ENCODE peak calls at places on chromosomes 7 and 10, in eight cellular contexts. T is sigmoid colon, D is stomach, A is suprapubic skin, Y is K562, U is Panc1, S is SK-N-SH, L is HL-60. N is an unnamed sample.

GRCh38 chr10:110876000-110876399 is 4.3 kb downstream of the PDCD4 start:
- DNase-seq in D (no peak), Y (no peak), L (no peak), S (no peak), A (no peak), U (no peak), T (no peak), N (no peak)

GRCh38 chr10:130222381-130222780 is 86.2 kb downstream of the GLRX3 start:
- DNase-seq in Y (no peak), S (no peak), D (peak; percentile 11), T (peak; percentile 27), A (no peak), U (no peak), L (no peak), N (peak; percentile 10)

GRCh38 chr7:152608208-152608607 is 67.7 kb downstream of the XRCC2 start:
- DNase-seq in A (no peak), Y (no peak), D (no peak), S (no peak), T (no peak), U (no peak), L (no peak), N (no peak)

GRCh38 chr10:103855852-103856496 is 598 bp upstream of the SH3PXD2A start:
- DNase-seq in U (no peak), D (no peak), A (peak; percentile 43), T (peak; percentile 60), Y (no peak), S (no peak), L (no peak), N (no peak)

GRCh38 chr7:93212881-93213280 is 13.4 kb downstream of the HEPACAM2 start:
- DNase-seq in S (no peak), A (no peak), Y (no peak), D (no peak), L (no peak), U (no peak), T (no peak), N (no peak)

GRCh38 chr7:25802473-25802872 is 349.5 kb upstream of the NFE2L3 start:
- DNase-seq in D (no peak), T (no peak), U (no peak), Y (no peak), L (no peak), S (no peak), A (no peak), N (no peak)

GRCh38 chr7:46285856-46286255 is 364.8 kb upstream of the IGFBP3 start:
- DNase-seq in S (no peak), A (no peak), D (no peak), Y (no peak), T (no peak), L (no peak), U (no peak), N (no peak)

GRCh38 chr7:27605283-27605682 is 57.4 kb downstream of the HIBADH start:
- DNase-seq in S (no peak), T (no peak), D (no peak), Y (no peak), A (no peak), L (no peak), U (no peak), N (no peak)

GRCh38 chr10:69838853-69839252 is 37.1 kb downstream of the COL13A1 start:
- DNase-seq in S (no peak), D (no peak), U (no peak), L (no peak), A (no peak), T (no peak), Y (no peak), N (no peak)

GRCh38 chr10:64023926-64024465 is 502.8 kb downstream of the REEP3 start:
- DNase-seq in D (no peak), U (no peak), A (no peak), Y (no peak), T (no peak), L (no peak), S (no peak), N (no peak)

GRCh38 chr7:112481833-112482669 is 1.3 kb downstream of the LSMEM1 start:
- DNase-seq in Y (peak; percentile 50), S (no peak), D (no peak), A (no peak), L (no peak), U (peak; percentile 96), T (peak; percentile 90), N (peak; percentile 33)

GRCh38 chr7:158124671-158125079 is 462.9 kb downstream of the PTPRN2 start:
- DNase-seq in L (no peak), D (peak; percentile 18), S (no peak), T (peak; percentile 50), A (peak; percentile 57), Y (no peak), U (no peak), N (no peak)

GRCh38 chr10:107767185-107767584 is 602.7 kb upstream of the SORCS1 start:
- DNase-seq in S (no peak), T (no peak), U (no peak), D (no peak), A (no peak), Y (no peak), L (no peak), N (no peak)

GRCh38 chr7:150382123-150382843 is 3.2 kb downstream of the ZNF775 start:
- DNase-seq in D (no peak), S (no peak), T (no peak), U (no peak), A (no peak), L (no peak), Y (no peak), N (no peak)

GRCh38 chr10:107914450-107915276 is 750.2 kb upstream of the SORCS1 start:
- DNase-seq in L (no peak), A (no peak), U (no peak), S (peak; percentile 74), Y (no peak), D (no peak), T (peak; percentile 58), N (peak; percentile 84)

GRCh38 chr7:471866-472639 is 47.6 kb downstream of the PDGFA start:
- DNase-seq in T (peak; percentile 82), D (peak; percentile 72), U (no peak), L (no peak), Y (peak; percentile 87), S (no peak), A (peak; percentile 78), N (peak; percentile 68)

GRCh38 chr10:45420453-45421192 is 46.6 kb downstream of the ALOX5 start:
- DNase-seq in U (no peak), A (no peak), L (peak; percentile 69), T (peak; percentile 89), D (peak; percentile 94), Y (no peak), S (no peak), N (no peak)
- H3K27ac ChIP-seq in U (no peak overlapping the region), A (peak overlapping the region; percentile 89), L (peak overlapping the region; percentile 90), T (peak overlapping the region; percentile 90), D (peak overlapping the region; percentile 91), Y (no peak overlapping the region), S (no peak overlapping the region), N (peak overlapping the region; percentile 96)

DNA sequence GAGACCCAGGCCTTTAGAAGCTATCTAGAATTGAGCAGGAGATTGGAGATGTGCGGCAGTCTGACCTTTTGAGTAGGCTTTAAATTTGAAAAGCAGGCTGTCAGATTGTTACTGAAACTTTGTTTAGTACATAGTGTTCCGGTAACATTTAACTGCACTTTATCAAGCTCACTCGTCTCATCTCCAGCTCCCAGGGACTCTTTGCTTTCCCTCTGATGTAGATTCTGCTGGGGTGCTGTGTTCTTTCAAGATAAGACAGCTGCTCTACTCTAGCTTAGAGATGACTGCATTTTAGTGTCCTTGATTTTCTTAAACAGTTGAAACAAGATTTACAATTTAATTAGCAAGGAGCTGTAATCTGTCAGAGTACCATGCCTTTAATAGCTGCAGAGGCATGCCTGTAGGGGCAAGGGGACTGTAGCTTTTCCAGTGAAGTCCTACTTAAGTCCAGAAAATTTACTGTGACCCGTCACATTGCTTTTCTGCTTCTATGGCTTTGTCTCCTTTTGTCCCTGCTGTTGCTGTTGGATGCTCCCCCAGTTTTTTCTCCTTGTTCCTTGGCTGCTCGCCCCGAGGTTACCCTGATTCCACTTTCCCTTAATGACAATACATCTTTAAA is 56.4 kb upstream of the MTPN start:
- DNase-seq in A (no peak), Y (peak; percentile 87), S (peak; percentile 66), D (no peak), U (no peak), L (no peak), T (peak; percentile 91), N (no peak)
- TF ChIP-seq POLR2AphosphoS5 in A (no peak), Y (peak; percentile 98), S (no peak), D (peak; percentile 20), U (no peak), L (no peak), T (peak; percentile 98), N (no peak)

GRCh38 chr10:113895018-113895417 is 40.6 kb downstream of the NHLRC2 start:
- DNase-seq in Y (no peak), D (no peak), A (no peak), S (no peak), L (no peak), T (no peak), U (no peak), N (no peak)

GRCh38 chr10:113894581-113894980 is 40.1 kb downstream of the NHLRC2 start:
- DNase-seq in T (no peak), Y (no peak), A (no peak), S (no peak), U (no peak), D (no peak), L (no peak), N (no peak)

GRCh38 chr10:113891476-113891875 is 37.0 kb downstream of the NHLRC2 start:
- DNase-seq in L (no peak), A (no peak), T (no peak), D (no peak), S (no peak), Y (no peak), U (no peak), N (no peak)

GRCh38 chr10:113890769-113891168 is 36.3 kb downstream of the NHLRC2 start:
- DNase-seq in Y (no peak), D (no peak), A (no peak), U (no peak), T (no peak), L (no peak), S (no peak), N (no peak)

GRCh38 chr10:113893570-113893969 is 39.1 kb downstream of the NHLRC2 start:
- DNase-seq in Y (no peak), L (no peak), U (no peak), A (no peak), D (no peak), S (no peak), T (no peak), N (no peak)
- H3K27ac ChIP-seq in Y (no peak overlapping the region), L (no peak overlapping the region), U (peak overlapping the region; percentile 31), A (no peak overlapping the region), D (peak overlapping the region; percentile 61), S (no peak overlapping the region), T (no peak overlapping the region), N (no peak overlapping the region)

DNA sequence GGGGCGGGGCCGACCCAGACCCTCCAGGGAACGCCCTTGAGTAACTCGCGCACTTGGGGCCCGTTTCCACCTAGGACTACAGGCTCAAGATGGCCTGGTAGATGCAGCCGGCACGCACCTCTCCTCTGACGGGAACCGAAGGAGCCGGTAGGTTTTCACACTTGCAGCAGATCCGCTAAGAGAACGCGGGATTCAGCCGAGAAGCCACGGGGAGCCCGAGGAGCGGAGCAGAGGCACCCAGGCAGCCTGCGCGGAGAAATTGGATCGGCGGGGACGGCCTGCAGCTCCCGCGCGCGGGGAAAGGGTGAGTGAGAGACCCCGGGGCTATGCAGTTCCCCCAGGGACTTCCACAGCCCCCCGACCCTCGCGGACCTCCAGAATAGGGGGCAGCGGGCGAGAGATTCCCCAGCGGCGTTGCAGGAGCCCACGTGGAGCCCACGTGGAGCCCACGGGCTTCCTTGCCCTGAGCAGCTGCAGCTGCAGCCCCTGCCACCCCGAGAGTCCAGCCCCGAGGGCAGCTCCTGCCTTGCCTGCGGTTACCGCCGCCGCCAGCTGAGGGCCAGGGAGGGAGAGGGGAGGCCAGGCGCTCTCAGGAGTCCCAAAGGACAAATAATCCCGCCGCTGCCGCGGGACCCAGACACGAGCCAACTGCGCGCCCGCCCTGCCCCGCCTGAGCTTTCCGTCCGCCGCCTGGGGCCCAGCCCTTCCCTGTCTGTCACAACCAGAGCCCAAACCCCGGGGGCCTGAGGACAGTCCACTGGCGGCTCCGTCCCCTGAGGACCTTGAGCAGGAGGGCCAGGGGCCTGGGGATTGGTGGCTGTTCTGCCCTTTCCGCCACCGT is 13.1 kb downstream of the IFT22 start:
- DNase-seq in U (no peak), S (peak; percentile 80), L (no peak), A (peak; percentile 71), Y (peak; percentile 77), D (peak; percentile 87), T (peak; percentile 74), N (peak; percentile 86)
- TF ChIP-seq POLR2AphosphoS5 in U (peak; percentile 49), S (no peak), L (no peak), A (no peak), Y (peak; percentile 58), D (no peak), T (no peak), N (no peak)